ENCODE peak calls at places on chromosomes 7 and 10, in four cellular contexts. J, X, B and P are unnamed samples.

GRCh38 chr7:42014625-42015412 is 222.2 kb downstream of the GLI3 start:
- DNase-seq in J (no peak), X (peak; percentile 14), B (peak; percentile 14), P (no peak)

GRCh38 chr7:116924741-116925140 is 28.6 kb upstream of the ST7 start:
- DNase-seq in J (no peak), X (no peak), B (no peak), P (no peak)

GRCh38 chr10:34217524-34217923 is 597.6 kb downstream of the PARD3 start:
- DNase-seq in J (no peak), X (no peak), B (no peak), P (no peak)

GRCh38 chr7:66768865-66769832 is 28.6 kb downstream of the RABGEF1 start:
- DNase-seq in J (no peak), X (no peak), B (no peak), P (no peak)

GRCh38 chr7:100897111-100897608 is 1.5 kb upstream of the ACHE start:
- DNase-seq in J (peak; percentile 47), X (no peak), B (no peak), P (peak; percentile 55)

GRCh38 chr7:2759736-2760097 is 71.7 kb downstream of the AMZ1 start:
- DNase-seq in J (no peak), X (no peak), B (no peak), P (no peak)

GRCh38 chr10:22795546-22795945 is 81.2 kb upstream of the PIP4K2A start:
- DNase-seq in J (no peak), X (no peak), B (no peak), P (no peak)

GRCh38 chr10:106506509-106507265 is 657.8 kb downstream of the SORCS1 start:
- DNase-seq in J (no peak), X (peak; percentile 17), B (no peak), P (no peak)

GRCh38 chr7:94510582-94511456 is 1.2 kb downstream of the CASD1 start:
- DNase-seq in J (peak; percentile 4), X (peak; percentile 35), B (peak; percentile 39), P (peak; percentile 11)

GRCh38 chr7:73721237-73721848 is 1.9 kb upstream of the STX1A start:
- DNase-seq in J (no peak), X (peak; percentile 84), B (no peak), P (no peak)

GRCh38 chr7:52260046-52260665 is 775.3 kb upstream of the POM121L12 start:
- DNase-seq in J (no peak), X (no peak), B (peak; percentile 6), P (no peak)

GRCh38 chr7:128890306-128891109 is 20.0 kb downstream of the KCP start:
- DNase-seq in J (no peak), X (peak; percentile 82), B (no peak), P (no peak)

GRCh38 chr10:43372751-43373445 is 1.5 kb downstream of the FXYD4 start:
- DNase-seq in J (no peak), X (no peak), B (no peak), P (no peak)

GRCh38 chr7:3065724-3066143 is 22.1 kb upstream of the CARD11 start:
- DNase-seq in J (peak; percentile 43), X (peak; percentile 59), B (peak; percentile 20), P (peak; percentile 40)

GRCh38 chr7:113698556-113699220 is 220.1 kb downstream of the PPP1R3A start:
- DNase-seq in J (no peak), X (no peak), B (peak; percentile 20), P (no peak)

GRCh38 chr10:132115736-132116135 is 50.0 kb downstream of the JAKMIP3 start:
- DNase-seq in J (no peak), X (peak; percentile 58), B (no peak), P (peak; percentile 4)

GRCh38 chr10:128069351-128070051 is 56.7 kb downstream of the MKI67 start:
- DNase-seq in J (peak; percentile 72), X (peak; percentile 54), B (peak; percentile 74), P (peak; percentile 78)

GRCh38 chr7:82204694-82205093 is 238.9 kb downstream of the CACNA2D1 start:
- DNase-seq in J (no peak), X (peak; percentile 91), B (no peak), P (no peak)

GRCh38 chr10:28250782-28251181 is 52.1 kb downstream of the MPP7 start:
- DNase-seq in J (no peak), X (no peak), B (no peak), P (no peak)

GRCh38 chr7:155470686-155471638 is 13.0 kb downstream of the EN2 start:
- DNase-seq in J (no peak), X (no peak), B (no peak), P (no peak)

GRCh38 chr7:130758429-130759056 is 24.5 kb upstream of the KLF14 start:
- DNase-seq in J (no peak), X (no peak), B (peak; percentile 17), P (no peak)

GRCh38 chr7:12386237-12386839 is 17.3 kb downstream of the VWDE start:
- DNase-seq in J (no peak), X (no peak), B (no peak), P (no peak)

GRCh38 chr10:79299397-79300370 is 47.6 kb upstream of the PPIF start:
- DNase-seq in J (no peak), X (peak; percentile 98), B (no peak), P (no peak)

GRCh38 chr7:12256025-12256570 is 45.0 kb downstream of the TMEM106B start:
- DNase-seq in J (no peak), X (no peak), B (no peak), P (no peak)

GRCh38 chr10:68261132-68261856 is 29.4 kb upstream of the ATOH7 start:
- DNase-seq in J (no peak), X (no peak), B (no peak), P (no peak)

GRCh38 chr10:62268399-62269076 is at the start of gene RTKN2:
- DNase-seq in J (peak; percentile 68), X (peak; percentile 73), B (peak; percentile 96), P (peak; percentile 59)

GRCh38 chr10:17783751-17784150 is 25.4 kb upstream of the MRC1 start:
- DNase-seq in J (no peak), X (no peak), B (no peak), P (no peak)

GRCh38 chr7:118327179-118327578 is 102.7 kb downstream of the ANKRD7 start:
- DNase-seq in J (no peak), X (no peak), B (no peak), P (no peak)

GRCh38 chr10:63204667-63205391 is 71.7 kb downstream of the NRBF2 start:
- DNase-seq in J (no peak), X (no peak), B (no peak), P (no peak)

GRCh38 chr7:158265743-158266080 is 321.9 kb downstream of the PTPRN2 start:
- DNase-seq in J (no peak), X (no peak), B (no peak), P (no peak)

GRCh38 chr7:158268851-158269535 is 318.6 kb downstream of the PTPRN2 start:
- DNase-seq in J (no peak), X (no peak), B (no peak), P (no peak)

GRCh38 chr7:158267737-158268435 is 319.7 kb downstream of the PTPRN2 start:
- DNase-seq in J (no peak), X (no peak), B (no peak), P (no peak)

GRCh38 chr7:158266426-158266816 is 321.2 kb downstream of the PTPRN2 start:
- DNase-seq in J (no peak), X (no peak), B (no peak), P (no peak)

GRCh38 chr7:158266817-158267736 is 320.5 kb downstream of the PTPRN2 start:
- DNase-seq in J (no peak), X (no peak), B (no peak), P (no peak)
- H3K9me3 ChIP-seq in J (no peaks in the 10 kb centered on the region), X (no peaks in the 10 kb centered on the region), B (no peaks in the 10 kb centered on the region), P (no peaks in the 10 kb centered on the region)

GRCh38 chr10:113957013-113957412 is 86.7 kb upstream of the ADRB1 start:
- DNase-seq in J (no peak), X (no peak), B (no peak), P (no peak)

GRCh38 chr10:113961261-113961938 is 82.3 kb upstream of the ADRB1 start:
- DNase-seq in J (peak; percentile 67), X (no peak), B (no peak), P (peak; percentile 62)

GRCh38 chr10:113960617-113961260 is 82.9 kb upstream of the ADRB1 start:
- DNase-seq in J (peak; percentile 35), X (no peak), B (peak; percentile 9), P (peak; percentile 24)

GRCh38 chr10:113958631-113959382 is 84.9 kb upstream of the ADRB1 start:
- DNase-seq in J (no peak), X (peak; percentile 70), B (no peak), P (no peak)

DNA sequence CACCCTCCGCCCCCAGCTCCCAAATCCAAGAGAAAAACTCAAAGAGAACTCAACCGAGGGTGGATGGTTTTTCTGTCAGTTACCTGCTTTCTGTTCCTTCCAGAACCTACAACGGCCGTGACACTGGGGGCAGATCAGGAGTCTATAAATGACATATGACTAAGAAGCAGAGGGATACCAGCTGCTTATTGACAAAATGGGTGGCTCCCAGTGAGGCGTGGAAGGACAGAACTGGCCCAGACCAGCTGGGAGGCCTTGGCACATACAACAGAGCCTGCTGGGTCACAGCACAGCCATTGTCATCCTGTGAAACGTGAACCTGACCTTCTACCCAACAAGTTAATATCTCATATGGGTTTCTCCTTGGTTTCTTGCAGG is 84.3 kb upstream of the ADRB1 start:
- DNase-seq in J (no peak), X (no peak), B (no peak), P (no peak)
- H3K9me3 ChIP-seq in J (no peaks in the 10 kb centered on the region), X (no peaks in the 10 kb centered on the region), B (no peaks in the 10 kb centered on the region), P (no peaks in the 10 kb centered on the region)

GRCh38 chr10:122164815-122165491 is 106.1 kb upstream of the BTBD16 start:
- DNase-seq in J (no peak), X (no peak), B (no peak), P (no peak)

GRCh38 chr10:122165492-122165832 is 105.6 kb upstream of the BTBD16 start:
- DNase-seq in J (no peak), X (no peak), B (no peak), P (no peak)

GRCh38 chr10:122162566-122163181 is 108.4 kb upstream of the BTBD16 start:
- DNase-seq in J (no peak), X (no peak), B (peak; percentile 46), P (no peak)

GRCh38 chr10:122163182-122164027 is 107.7 kb upstream of the BTBD16 start:
- DNase-seq in J (no peak), X (peak; percentile 20), B (peak; percentile 94), P (no peak)

DNA sequence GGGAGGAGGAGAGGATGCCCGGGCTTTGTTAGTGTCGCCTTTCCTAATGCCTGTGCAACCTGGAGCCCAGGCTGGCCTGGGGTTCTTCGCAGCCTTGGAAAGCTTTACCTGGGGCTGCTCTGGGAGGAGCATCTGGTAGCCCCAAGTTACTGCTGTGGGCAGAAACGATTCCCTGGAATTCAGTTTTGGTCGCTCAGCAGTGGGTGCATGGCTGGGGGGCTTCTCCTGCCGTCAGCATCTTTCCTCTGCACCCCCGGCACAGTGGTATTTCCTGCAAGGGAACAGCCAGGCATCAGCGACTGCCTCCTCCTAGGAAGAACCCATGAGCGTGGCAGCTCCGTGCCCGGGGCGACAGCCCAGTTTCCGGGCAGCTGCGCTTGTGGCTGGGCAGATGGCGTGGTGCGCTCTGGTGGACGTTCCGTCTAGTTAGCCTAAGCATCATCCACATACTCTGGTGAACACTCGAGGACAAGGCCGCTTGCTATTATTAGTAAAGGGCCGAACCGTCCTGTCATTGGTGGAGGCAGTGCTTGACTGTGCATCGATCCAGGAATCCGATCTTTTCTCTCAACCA is 107.0 kb upstream of the BTBD16 start:
- DNase-seq in J (no peak), X (no peak), B (peak; percentile 46), P (no peak)
- H3K9me3 ChIP-seq in J (no peaks in the 10 kb centered on the region), X (no peaks in the 10 kb centered on the region), B (no peaks in the 10 kb centered on the region), P (no peaks in the 10 kb centered on the region)

DNA sequence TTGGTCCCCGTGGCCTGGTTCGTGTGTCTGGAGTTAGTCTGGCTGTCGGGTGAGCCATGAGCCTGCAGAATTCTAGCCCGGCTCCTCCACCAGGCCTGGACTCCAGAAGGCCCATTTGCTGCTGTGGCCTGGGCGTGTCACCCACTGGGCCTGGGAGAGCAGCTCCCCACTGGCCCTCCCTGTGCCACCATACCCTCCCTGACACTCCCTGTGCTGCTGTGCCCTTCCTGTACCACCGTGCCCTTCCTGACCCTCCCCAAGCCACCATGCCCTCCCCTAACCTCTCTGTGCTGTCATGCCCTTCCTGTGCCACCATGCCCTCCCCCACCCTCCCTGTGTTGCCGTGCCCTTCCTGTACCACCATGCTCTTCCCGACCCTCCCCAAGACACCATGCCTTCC is 39.1 kb upstream of the DIP2C start:
- DNase-seq in J (no peak), X (no peak), B (no peak), P (no peak)
- H3K9me3 ChIP-seq in J (no peaks in the 10 kb centered on the region), X (no peaks in the 10 kb centered on the region), B (no peaks in the 10 kb centered on the region), P (no peaks in the 10 kb centered on the region)